ENCODE peak calls at places on chromosomes 12 and 14, in four cellular contexts. K, I, N and E are unnamed samples.

GRCh38 chr14:76407449-76408150 is 31.7 kb downstream of the ESRRB start:
- DNase-seq in K (no peak), I (no peak), N (no peak), E (no peak)

GRCh38 chr12:29921307-29921706 is 137.6 kb upstream of the TMTC1 start:
- DNase-seq in K (peak; percentile 5), I (no peak), N (no peak), E (peak; percentile 26)

GRCh38 chr12:93181396-93181965 is 196.2 kb upstream of the NUDT4 start:
- DNase-seq in K (no peak), I (no peak), N (no peak), E (no peak)

GRCh38 chr12:53956251-53956887 is 1.7 kb downstream of the HOXC12 start:
- DNase-seq in K (no peak), I (no peak), N (no peak), E (no peak)

GRCh38 chr12:22042981-22043669 is 2.9 kb upstream of the CMAS start:
- DNase-seq in K (no peak), I (no peak), N (no peak), E (peak; percentile 85)

GRCh38 chr12:49108958-49109404 is 1.7 kb downstream of the LMBR1L start:
- DNase-seq in K (peak; percentile 23), I (no peak), N (no peak), E (peak; percentile 20)

GRCh38 chr14:51424569-51425251 is 184.7 kb downstream of the TMX1 start:
- DNase-seq in K (no peak), I (no peak), N (no peak), E (peak; percentile 53)

GRCh38 chr14:22070119-22070982 is 396.7 kb upstream of the OR4E1 start:
- DNase-seq in K (no peak), I (no peak), N (no peak), E (no peak)

GRCh38 chr12:89695100-89695499 is 13.5 kb downstream of the ATP2B1 start:
- DNase-seq in K (no peak), I (no peak), N (no peak), E (peak; percentile 77)

GRCh38 chr12:39461059-39461458 is 18.1 kb upstream of the KIF21A start:
- DNase-seq in K (no peak), I (no peak), N (no peak), E (no peak)

GRCh38 chr12:33006106-33006505 is 109.5 kb upstream of the PKP2 start:
- DNase-seq in K (no peak), I (no peak), N (no peak), E (no peak)

GRCh38 chr12:48767047-48767446 is 21.8 kb downstream of the ADCY6 start:
- DNase-seq in K (no peak), I (no peak), N (no peak), E (no peak)

GRCh38 chr12:42684171-42685071 is 94.9 kb upstream of the PRICKLE1 start:
- DNase-seq in K (no peak), I (no peak), N (no peak), E (peak; percentile 23)

GRCh38 chr12:95881331-95881955 is 22.7 kb downstream of the SNRPF start:
- DNase-seq in K (no peak), I (no peak), N (no peak), E (peak; percentile 67)

GRCh38 chr14:34322940-34323418 is 139.1 kb downstream of the SPTSSA start:
- DNase-seq in K (peak; percentile 87), I (no peak), N (peak; percentile 59), E (peak; percentile 46)

GRCh38 chr12:52969828-52970569 is 21.1 kb downstream of the KRT18 start:
- DNase-seq in K (peak; percentile 82), I (peak; percentile 39), N (no peak), E (no peak)

GRCh38 chr12:122024132-122024785 is 2.6 kb downstream of the BCL7A start:
- DNase-seq in K (peak; percentile 20), I (no peak), N (no peak), E (peak; percentile 25)

GRCh38 chr12:54526800-54527630 is 22.4 kb upstream of the PDE1B start:
- DNase-seq in K (peak; percentile 23), I (no peak), N (no peak), E (peak; percentile 5)

GRCh38 chr14:101072945-101073597 is 169.5 kb upstream of the RTL1 start:
- DNase-seq in K (peak; percentile 77), I (no peak), N (peak; percentile 97), E (peak; percentile 98)

GRCh38 chr14:77615231-77616132 is 955 bp downstream of the SPTLC2 start:
- DNase-seq in K (no peak), I (no peak), N (no peak), E (peak; percentile 56)

GRCh38 chr14:51595831-51596472 is 55.8 kb upstream of the FRMD6 start:
- DNase-seq in K (no peak), I (no peak), N (no peak), E (no peak)

GRCh38 chr12:58803893-58804292 is 116.4 kb downstream of the LRIG3 start:
- DNase-seq in K (no peak), I (no peak), N (no peak), E (peak; percentile 94)
- TF ChIP-seq SMC3 in K (no peak), I (no peak), N (no peak), E (no peak)

DNA sequence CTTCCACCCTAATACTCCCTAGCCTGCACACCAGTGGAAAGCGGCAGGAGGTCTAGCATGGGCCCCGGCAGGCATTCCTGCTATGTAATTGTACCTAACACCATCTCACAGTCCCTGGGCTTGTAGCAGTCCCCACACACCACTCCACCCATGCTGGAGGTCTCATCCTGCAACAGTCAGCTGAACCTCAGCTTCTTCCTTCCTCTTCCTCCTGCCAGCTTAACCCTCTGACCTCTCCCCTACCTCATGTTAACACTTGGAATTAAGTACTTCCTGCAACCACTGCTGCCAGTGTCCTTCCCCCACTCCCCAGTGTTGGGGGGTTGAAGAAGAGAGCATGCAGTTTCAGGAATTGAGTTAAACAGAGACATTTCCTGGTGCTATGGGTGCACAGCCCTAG is 7.6 kb downstream of the ADCY4 start:
- DNase-seq in K (no peak), I (no peak), N (no peak), E (no peak)
- TF ChIP-seq SMC3 in K (no peak), I (no peak), N (no peak), E (no peak)

GRCh38 chr14:79057333-79057732 is 887.2 kb downstream of the NRXN3 start:
- DNase-seq in K (no peak), I (no peak), N (no peak), E (peak; percentile 57)

GRCh38 chr14:79056879-79057278 is 886.7 kb downstream of the NRXN3 start:
- DNase-seq in K (no peak), I (no peak), N (no peak), E (peak; percentile 97)

GRCh38 chr14:79064200-79064599 is 894.0 kb downstream of the NRXN3 start:
- DNase-seq in K (no peak), I (peak; percentile 19), N (no peak), E (no peak)

DNA sequence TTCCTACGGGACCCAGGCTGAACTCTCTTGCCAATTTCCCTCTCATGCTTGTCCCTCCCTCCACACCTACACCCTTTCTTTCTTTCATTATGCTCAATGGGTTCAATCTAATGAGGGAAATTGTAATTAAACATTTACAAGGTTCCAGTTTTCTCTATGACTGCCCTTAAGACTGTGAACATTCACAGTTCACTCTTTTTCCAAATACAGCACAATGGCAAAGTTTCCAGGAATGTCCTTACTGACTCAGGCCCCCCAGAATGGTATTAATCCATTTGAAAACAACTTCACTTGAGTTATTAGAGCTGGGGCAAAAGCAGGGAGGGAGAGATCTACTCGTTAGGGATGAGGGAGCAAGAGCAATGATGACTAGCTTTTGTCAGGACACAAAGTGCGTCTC is 892.1 kb downstream of the NRXN3 start:
- DNase-seq in K (no peak), I (no peak), N (no peak), E (no peak)
- TF ChIP-seq SMC3 in K (no peak), I (no peak), N (no peak), E (no peak)

GRCh38 chr14:70709726-70710382 is 68.1 kb downstream of the TTC9 start:
- DNase-seq in K (peak; percentile 77), I (no peak), N (no peak), E (no peak)
- TF ChIP-seq SMC3 in K (no peak), I (no peak), N (no peak), E (no peak)

DNA sequence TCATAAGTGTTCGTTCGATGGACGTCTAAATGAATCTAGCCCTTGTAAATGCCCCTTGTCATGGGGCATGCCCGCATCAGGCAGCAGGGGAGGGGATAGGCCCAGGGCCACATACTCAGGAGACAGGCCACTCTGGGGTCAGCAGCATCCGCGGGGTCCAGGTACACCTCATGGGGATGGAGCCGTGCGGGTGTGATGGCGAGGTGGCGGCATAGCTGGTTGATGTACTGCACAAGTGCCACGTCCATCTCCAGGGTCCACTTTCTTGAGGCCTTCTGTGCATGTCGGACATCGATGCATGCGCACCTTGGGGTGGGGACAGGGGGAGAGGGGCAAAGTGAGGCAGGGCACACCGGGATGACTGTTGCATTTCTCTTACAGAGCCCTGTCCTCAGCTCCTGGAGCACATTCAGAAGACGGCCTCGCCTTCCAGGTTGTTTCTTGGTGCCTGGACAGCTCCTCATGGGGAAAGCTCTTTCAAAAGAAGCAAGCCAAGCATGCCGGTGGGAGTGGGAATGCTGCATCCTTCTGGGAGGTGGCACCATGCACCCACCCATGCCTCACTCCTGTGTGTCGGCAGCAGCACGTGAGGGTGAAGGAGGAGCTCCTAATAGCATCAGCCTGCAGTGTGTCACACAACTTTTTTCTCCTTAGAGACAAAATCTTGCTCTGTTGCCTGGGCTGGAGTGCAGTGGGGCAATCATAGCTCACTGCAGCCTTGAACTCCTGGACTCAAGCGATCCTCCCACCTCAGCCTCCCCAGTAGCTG is 47.4 kb downstream of the TRAFD1 start:
- DNase-seq in K (no peak), I (no peak), N (no peak), E (no peak)
- TF ChIP-seq SMC3 in K (no peak), I (no peak), N (no peak), E (no peak)

DNA sequence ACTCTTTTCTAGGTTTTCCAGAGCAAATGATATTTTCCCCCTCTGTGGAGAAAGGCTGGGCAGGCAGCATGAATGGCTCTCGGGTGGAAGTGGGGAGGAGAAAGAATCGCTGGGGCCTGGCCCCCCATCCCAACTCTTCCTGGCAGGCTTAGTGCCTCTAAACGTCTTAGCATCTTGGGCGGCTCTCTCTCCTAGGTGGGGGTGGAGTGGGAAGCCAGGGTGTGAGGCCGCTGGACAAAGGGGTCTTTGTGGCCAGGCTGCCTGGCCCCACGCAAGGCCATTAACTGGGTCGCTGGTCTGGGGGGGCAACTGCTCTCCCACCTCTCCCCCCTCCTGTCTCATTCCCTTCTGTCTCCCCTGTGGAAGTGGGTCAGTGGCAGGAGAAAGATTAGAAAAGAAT is 4.7 kb downstream of the LRP1-AS start:
- DNase-seq in K (no peak), I (no peak), N (no peak), E (no peak)
- TF ChIP-seq SMC3 in K (no peak), I (no peak), N (no peak), E (no peak)